ENCODE peak calls at places on chromosomes 13 and 19, in five cellular contexts. R is left ventricle myocardium superior, T is nucleus accumbens, H is breast epithelium, P is smooth muscle cell of the brain vasculature. J is an unnamed sample.

GRCh38 chr19:10222201-10222890 is 8.8 kb downstream of the S1PR2 start:
- DNase-seq in R (no peak), T (no peak), H (no peak), P (no peak), J (no peak)

GRCh38 chr13:25372275-25373081 is 704 bp downstream of the ATP8A2 start:
- DNase-seq in R (no peak), T (peak; percentile 33), H (no peak), P (no peak), J (no peak)

GRCh38 chr19:55095260-55096060 is 19.8 kb downstream of the EPS8L1 start:
- DNase-seq in R (no peak), T (no peak), H (no peak), P (no peak), J (no peak)

GRCh38 chr13:97413694-97414093 is 20.3 kb upstream of the RAP2A start:
- DNase-seq in R (no peak), T (no peak), H (no peak), P (no peak), J (no peak)

GRCh38 chr13:111865046-111865445 is 201.9 kb upstream of the SOX1 start:
- DNase-seq in R (no peak), T (no peak), H (no peak), P (no peak), J (no peak)

GRCh38 chr19:21655540-21656126 is 111.7 kb downstream of the ZNF100 start:
- DNase-seq in R (no peak), T (no peak), H (no peak), P (no peak), J (no peak)

GRCh38 chr13:48156466-48156865 is 61.6 kb upstream of the MED4 start:
- DNase-seq in R (peak; percentile 35), T (no peak), H (no peak), P (no peak), J (peak; percentile 89)

GRCh38 chr19:7900401-7900870 is 3.2 kb upstream of the MAP2K7 start:
- DNase-seq in R (no peak), T (no peak), H (no peak), P (no peak), J (no peak)

J was measured in spleen.